ENCODE peak calls at places on chromosomes 6 and 20, in five cellular contexts. One of them, this sample, is unnamed. For H3K36me3, the result is how much of the 10 kb centered on the place peaks cover.

GRCh38 chr20:43576108-43576507 is 14.6 kb upstream of the IFT52 start:
- DNase-seq in GM06990: no peak
- DNase-seq in psoas muscle: peak
- DNase-seq in heart right ventricle: peak
- DNase-seq in HCT116: no peak
- DNase-seq in this sample: no peak

GRCh38 chr20:7180261-7181045 is 413.0 kb downstream of the BMP2 start:
- DNase-seq in GM06990: no peak
- DNase-seq in psoas muscle: no peak
- DNase-seq in HCT116: no peak
- DNase-seq in heart right ventricle: no peak
- DNase-seq in this sample: no peak

GRCh38 chr20:31751126-31751525 is 12.0 kb downstream of the TPX2 start:
- DNase-seq in HCT116: no peak
- DNase-seq in heart right ventricle: peak
- DNase-seq in psoas muscle: no peak
- DNase-seq in GM06990: no peak
- DNase-seq in this sample: no peak

GRCh38 chr6:132279592-132280139 is 121.6 kb downstream of the MOXD1 start:
- DNase-seq in psoas muscle: peak
- DNase-seq in HCT116: peak
- DNase-seq in GM06990: peak
- DNase-seq in heart right ventricle: peak
- DNase-seq in this sample: peak

GRCh38 chr6:36519352-36519751 is 27.9 kb downstream of the STK38 start:
- DNase-seq in GM06990: no peak
- DNase-seq in psoas muscle: no peak
- DNase-seq in heart right ventricle: no peak
- DNase-seq in HCT116: no peak
- DNase-seq in this sample: no peak

GRCh38 chr6:797479-798077 is 104.6 kb upstream of the EXOC2 start:
- DNase-seq in GM06990: no peak
- DNase-seq in heart right ventricle: peak
- DNase-seq in psoas muscle: no peak
- DNase-seq in HCT116: peak
- DNase-seq in this sample: no peak

GRCh38 chr6:34514593-34515472 is 41.3 kb downstream of the SPDEF start:
- DNase-seq in HCT116: no peak
- DNase-seq in GM06990: no peak
- DNase-seq in heart right ventricle: peak
- DNase-seq in psoas muscle: peak
- DNase-seq in this sample: no peak

GRCh38 chr6:56875961-56876360 is 78.9 kb upstream of the BEND6 start:
- DNase-seq in GM06990: no peak
- DNase-seq in heart right ventricle: no peak
- DNase-seq in HCT116: no peak
- DNase-seq in psoas muscle: no peak
- DNase-seq in this sample: no peak

GRCh38 chr6:34305982-34306702 is 57.3 kb upstream of the SMIM29 start:
- DNase-seq in heart right ventricle: peak
- DNase-seq in HCT116: no peak
- DNase-seq in psoas muscle: no peak
- DNase-seq in GM06990: no peak
- DNase-seq in this sample: no peak

GRCh38 chr6:41247882-41248707 is 19.9 kb downstream of the TREML4 start:
- DNase-seq in psoas muscle: no peak
- DNase-seq in heart right ventricle: no peak
- DNase-seq in GM06990: peak
- DNase-seq in HCT116: no peak
- DNase-seq in this sample: no peak

GRCh38 chr6:53484409-53485280 is 60.3 kb downstream of the GCLC start:
- DNase-seq in HCT116: peak
- DNase-seq in heart right ventricle: peak
- DNase-seq in psoas muscle: no peak
- DNase-seq in GM06990: no peak
- DNase-seq in this sample: no peak

GRCh38 chr6:150865406-150866146 is at the start of gene MTHFD1L:
- DNase-seq in heart right ventricle: peak
- DNase-seq in psoas muscle: peak
- DNase-seq in HCT116: peak
- DNase-seq in GM06990: peak
- DNase-seq in this sample: peak

GRCh38 chr20:5143856-5144255 is 17.0 kb downstream of the CDS2 start:
- DNase-seq in psoas muscle: no peak
- DNase-seq in HCT116: no peak
- DNase-seq in GM06990: no peak
- DNase-seq in heart right ventricle: no peak
- DNase-seq in this sample: no peak

GRCh38 chr6:75374913-75375530 is 90.4 kb upstream of the TMEM30A start:
- DNase-seq in heart right ventricle: no peak
- DNase-seq in HCT116: no peak
- DNase-seq in psoas muscle: no peak
- DNase-seq in GM06990: no peak
- DNase-seq in this sample: no peak

GRCh38 chr6:29676981-29677601 is 3.9 kb downstream of the ZFP57 start:
- DNase-seq in HCT116: no peak
- DNase-seq in heart right ventricle: no peak
- DNase-seq in psoas muscle: no peak
- DNase-seq in GM06990: no peak
- DNase-seq in this sample: peak

GRCh38 chr6:68778356-68779020 is 143.4 kb downstream of the ADGRB3 start:
- DNase-seq in GM06990: no peak
- DNase-seq in HCT116: no peak
- DNase-seq in heart right ventricle: peak
- DNase-seq in psoas muscle: no peak
- DNase-seq in this sample: no peak

GRCh38 chr6:166775180-166775922 is 148.3 kb upstream of the RPS6KA2 start:
- DNase-seq in HCT116: peak
- DNase-seq in GM06990: no peak
- DNase-seq in psoas muscle: no peak
- DNase-seq in heart right ventricle: peak
- DNase-seq in this sample: no peak
- H3K4me3 ChIP-seq in HCT116: no peak
- H3K4me3 ChIP-seq in GM06990: no peak
- H3K4me3 ChIP-seq in psoas muscle: no peak
- H3K4me3 ChIP-seq in heart right ventricle: no peak
- H3K4me3 ChIP-seq in this sample: no peak

DNA sequence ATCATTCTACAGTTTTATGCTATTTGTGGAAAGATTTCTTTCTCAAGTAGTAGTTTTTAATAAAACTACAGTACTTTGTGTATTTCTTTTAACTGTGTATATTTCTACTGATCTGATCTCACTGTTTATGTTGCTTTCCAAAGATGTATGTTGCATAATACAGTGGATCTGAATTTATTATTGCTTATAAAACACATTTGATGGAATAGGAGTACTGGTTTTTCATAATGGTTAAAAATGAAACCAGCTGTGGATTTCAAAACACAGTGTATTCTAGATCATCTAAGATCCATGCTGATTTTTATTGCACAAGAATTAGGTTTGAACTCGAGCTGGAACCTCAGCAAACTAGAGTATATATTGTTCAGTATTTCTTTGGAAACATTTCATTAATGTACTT is 8.0 kb downstream of the NKX2-4 start:
- DNase-seq in GM06990: no peak
- DNase-seq in HCT116: no peak
- DNase-seq in psoas muscle: no peak
- DNase-seq in heart right ventricle: no peak
- DNase-seq in this sample: no peak
- H3K36me3 ChIP-seq in GM06990: under half
- H3K36me3 ChIP-seq in HCT116: under half
- H3K36me3 ChIP-seq in psoas muscle: under half
- H3K36me3 ChIP-seq in heart right ventricle: under half
- H3K36me3 ChIP-seq in this sample: under half

GRCh38 chr20:23142162-23143050 is 56.3 kb upstream of the CD93 start:
- DNase-seq in heart right ventricle: no peak
- DNase-seq in HCT116: no peak
- DNase-seq in psoas muscle: peak
- DNase-seq in GM06990: peak
- DNase-seq in this sample: no peak
- H3K4me3 ChIP-seq in heart right ventricle: no peak
- H3K4me3 ChIP-seq in HCT116: no peak
- H3K4me3 ChIP-seq in psoas muscle: no peak
- H3K4me3 ChIP-seq in GM06990: no peak
- H3K4me3 ChIP-seq in this sample: no peak

DNA sequence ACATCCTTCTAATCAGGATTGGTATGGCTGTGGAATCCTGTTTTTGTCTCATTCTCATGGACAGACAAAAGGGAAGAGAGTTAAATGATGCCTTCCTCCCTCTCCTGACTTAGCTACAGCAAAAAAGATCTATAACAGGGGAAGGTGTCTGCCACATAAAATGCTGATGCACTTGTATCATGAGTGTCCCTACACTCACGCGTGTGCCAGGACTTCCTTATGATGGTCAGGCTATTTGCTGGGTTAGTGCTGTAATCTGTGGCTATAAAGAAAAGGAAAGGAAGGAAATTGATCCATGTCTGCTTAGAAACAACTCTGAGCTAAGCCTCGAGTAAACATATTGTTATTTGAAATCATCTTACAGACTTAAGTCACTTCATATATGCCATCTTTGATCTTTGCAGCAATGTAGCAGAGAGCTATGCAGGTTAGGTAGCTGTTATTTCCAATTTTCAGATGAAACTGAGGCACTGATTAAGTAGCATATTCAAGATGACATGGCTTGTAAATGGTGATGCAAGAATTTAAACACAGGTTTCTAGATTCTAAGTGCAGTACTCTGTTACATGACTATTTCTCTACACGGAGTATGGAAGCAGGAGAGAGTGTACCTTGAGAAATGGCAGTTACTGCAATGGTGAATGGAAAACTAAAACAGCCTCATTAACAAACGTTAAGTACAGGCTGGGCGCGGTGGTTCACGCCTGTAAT is 8.4 kb upstream of the DHX35 start:
- DNase-seq in HCT116: no peak
- DNase-seq in heart right ventricle: no peak
- DNase-seq in GM06990: no peak
- DNase-seq in psoas muscle: no peak
- DNase-seq in this sample: no peak
- H3K36me3 ChIP-seq in HCT116: under half
- H3K36me3 ChIP-seq in heart right ventricle: under half
- H3K36me3 ChIP-seq in GM06990: under half
- H3K36me3 ChIP-seq in psoas muscle: under half
- H3K36me3 ChIP-seq in this sample: under half

DNA sequence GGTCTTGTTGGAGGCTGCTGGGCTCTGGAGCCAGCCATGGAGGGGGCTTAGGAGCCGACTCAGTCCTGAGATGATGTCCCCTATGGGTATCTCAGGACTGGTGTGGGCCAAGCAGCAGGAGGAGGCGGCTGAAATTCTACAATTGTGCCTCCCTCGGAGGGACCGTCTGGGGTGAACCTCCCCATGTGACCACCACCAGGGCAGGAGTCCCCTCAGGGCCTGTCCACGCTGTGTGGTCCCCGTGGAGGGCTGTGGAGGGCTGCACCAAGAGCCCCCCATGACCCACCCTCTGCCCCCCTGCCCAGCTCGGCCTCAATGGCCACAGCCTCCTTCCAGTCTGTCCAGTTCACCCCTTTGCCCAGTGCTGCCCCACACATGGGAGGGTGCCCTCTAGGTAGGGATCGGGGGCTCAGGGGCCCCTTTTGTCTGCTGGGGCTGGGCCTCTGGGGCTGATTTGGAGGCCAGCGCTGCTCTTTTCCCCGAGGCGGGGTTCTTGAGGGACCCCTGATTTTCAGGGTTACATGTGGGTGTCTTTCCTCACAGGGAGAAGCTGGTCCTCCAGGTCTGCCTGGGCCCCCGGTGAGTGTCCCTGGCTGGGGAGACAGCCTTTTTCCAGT is 1.2 kb downstream of the COL9A3 start:
- DNase-seq in heart right ventricle: no peak
- DNase-seq in GM06990: no peak
- DNase-seq in HCT116: no peak
- DNase-seq in psoas muscle: no peak
- DNase-seq in this sample: no peak
- H3K4me3 ChIP-seq in heart right ventricle: no peak
- H3K4me3 ChIP-seq in GM06990: no peak
- H3K4me3 ChIP-seq in HCT116: no peak
- H3K4me3 ChIP-seq in psoas muscle: no peak
- H3K4me3 ChIP-seq in this sample: peak

GRCh38 chr20:36528176-36528874 is 13.0 kb upstream of the MYL9 start:
- DNase-seq in heart right ventricle: no peak
- DNase-seq in HCT116: no peak
- DNase-seq in GM06990: no peak
- DNase-seq in psoas muscle: no peak
- DNase-seq in this sample: no peak
- H3K36me3 ChIP-seq in heart right ventricle: under half
- H3K36me3 ChIP-seq in HCT116: under half
- H3K36me3 ChIP-seq in GM06990: under half
- H3K36me3 ChIP-seq in psoas muscle: under half
- H3K36me3 ChIP-seq in this sample: under half

GRCh38 chr20:46893877-46894578 is 615 bp upstream of the EYA2 start:
- DNase-seq in psoas muscle: no peak
- DNase-seq in heart right ventricle: no peak
- DNase-seq in GM06990: no peak
- DNase-seq in HCT116: no peak
- DNase-seq in this sample: no peak

GRCh38 chr20:46894579-46894958 is at the start of gene EYA2:
- DNase-seq in heart right ventricle: no peak
- DNase-seq in psoas muscle: peak
- DNase-seq in GM06990: peak
- DNase-seq in HCT116: no peak
- DNase-seq in this sample: no peak

GRCh38 chr20:46897471-46897870 is 2.8 kb downstream of the EYA2 start:
- DNase-seq in heart right ventricle: no peak
- DNase-seq in GM06990: no peak
- DNase-seq in HCT116: no peak
- DNase-seq in psoas muscle: no peak
- DNase-seq in this sample: no peak

GRCh38 chr20:46894971-46895905 is 595 bp downstream of the EYA2 start:
- DNase-seq in HCT116: no peak
- DNase-seq in heart right ventricle: no peak
- DNase-seq in psoas muscle: no peak
- DNase-seq in GM06990: no peak
- DNase-seq in this sample: peak

GRCh38 chr20:46895906-46896242 is 1.2 kb downstream of the EYA2 start:
- DNase-seq in psoas muscle: no peak
- DNase-seq in GM06990: no peak
- DNase-seq in HCT116: no peak
- DNase-seq in heart right ventricle: no peak
- DNase-seq in this sample: no peak
- H3K4me3 ChIP-seq in psoas muscle: peak
- H3K4me3 ChIP-seq in GM06990: peak
- H3K4me3 ChIP-seq in HCT116: no peak
- H3K4me3 ChIP-seq in heart right ventricle: peak
- H3K4me3 ChIP-seq in this sample: peak

DNA sequence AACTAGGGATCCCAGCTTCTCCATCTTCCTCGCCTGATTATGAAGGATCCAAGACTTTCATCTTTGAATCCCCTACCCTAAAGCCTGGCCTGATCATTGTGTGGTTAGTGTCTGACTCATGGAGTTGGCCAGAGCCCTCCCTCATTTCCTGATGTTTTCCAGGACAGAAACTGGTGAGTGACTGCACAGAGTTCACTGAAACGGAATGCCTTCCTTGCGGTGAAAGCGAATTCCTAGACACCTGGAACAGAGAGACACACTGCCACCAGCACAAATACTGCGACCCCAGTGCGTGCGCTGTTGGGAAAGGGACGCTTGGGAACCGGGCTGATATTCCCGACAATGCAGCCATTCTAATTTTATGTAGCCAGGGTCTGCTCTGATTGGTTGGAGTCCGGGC is 4.0 kb downstream of the CD40 start:
- DNase-seq in psoas muscle: no peak
- DNase-seq in heart right ventricle: no peak
- DNase-seq in HCT116: no peak
- DNase-seq in GM06990: no peak
- DNase-seq in this sample: no peak
- H3K36me3 ChIP-seq in psoas muscle: under half
- H3K36me3 ChIP-seq in heart right ventricle: under half
- H3K36me3 ChIP-seq in HCT116: under half
- H3K36me3 ChIP-seq in GM06990: under half
- H3K36me3 ChIP-seq in this sample: under half

This sample was measured in breast epithelium.